ENCODE peak calls at places on chromosomes 12 and 14, in eight cellular contexts. R is cardiac muscle cell, E is heart left ventricle, X is K562, S is tibial nerve, H is testis, G is GM23338, A is IMR-90. K is an unnamed sample.
A peak's percentile ranks its signal among the peaks of the same experiment; 100 is the strongest.

GRCh38 chr12:93896427-93896826 is 219.3 kb downstream of the CRADD start:
- DNase-seq in G (peak; percentile 52), X (no peak), E (no peak), R (peak; percentile 41), H (no peak), A (peak; percentile 15), S (no peak), K (no peak)

GRCh38 chr12:31117203-31118011 is 43.7 kb downstream of the DDX11 start:
- DNase-seq in G (peak; percentile 69), A (peak; percentile 1), H (peak; percentile 57), X (peak; percentile 71), S (peak; percentile 25), E (no peak), R (peak; percentile 40), K (peak; percentile 31)

GRCh38 chr12:109264095-109264942 is 44.8 kb downstream of the FOXN4 start:
- DNase-seq in H (peak; percentile 74), X (peak; percentile 87), R (peak; percentile 78), S (peak; percentile 58), E (peak; percentile 76), G (peak; percentile 95), A (peak; percentile 41), K (peak; percentile 37)

GRCh38 chr12:12327802-12328201 is 22.2 kb downstream of the MANSC1 start:
- DNase-seq in S (peak; percentile 62), H (no peak), G (peak; percentile 88), A (peak; percentile 73), X (peak; percentile 72), R (peak; percentile 79), E (no peak), K (peak; percentile 65)

GRCh38 chr12:103647267-103647666 is 60.2 kb downstream of the STAB2 start:
- DNase-seq in S (no peak), A (peak; percentile 59), X (no peak), E (no peak), G (no peak), R (peak; percentile 92), H (no peak), K (peak; percentile 96)

GRCh38 chr14:47044841-47045240 is 393.3 kb upstream of the RPL10L start:
- DNase-seq in S (no peak), G (peak; percentile 83), H (no peak), E (no peak), R (no peak), A (no peak), X (no peak), K (peak; percentile 33)

GRCh38 chr14:49622022-49622607 is 1.5 kb downstream of the MGAT2 start:
- DNase-seq in G (no peak), E (no peak), X (no peak), S (no peak), H (no peak), R (no peak), A (no peak), K (no peak)

GRCh38 chr14:72554401-72554800 is 339.5 kb downstream of the DPF3 start:
- DNase-seq in X (no peak), A (no peak), G (no peak), E (no peak), R (no peak), S (no peak), H (no peak), K (no peak)

GRCh38 chr14:98223106-98223505 is 1048.9 kb downstream of the BCL11B start:
- DNase-seq in E (no peak), S (no peak), H (no peak), R (no peak), G (no peak), X (no peak), A (no peak), K (no peak)

GRCh38 chr12:117552971-117553370 is 191.5 kb upstream of the NOS1 start:
- DNase-seq in G (no peak), E (no peak), H (no peak), R (no peak), A (no peak), X (no peak), S (no peak), K (no peak)

GRCh38 chr14:90444077-90444696 is 47.4 kb downstream of the CALM1 start:
- DNase-seq in R (peak; percentile 14), S (no peak), X (no peak), H (no peak), A (no peak), G (no peak), E (no peak), K (peak; percentile 100)

GRCh38 chr12:78060186-78060585 is 229.5 kb downstream of the NAV3 start:
- DNase-seq in A (peak; percentile 88), H (no peak), X (no peak), E (no peak), G (no peak), R (peak; percentile 50), S (no peak), K (peak; percentile 72)

GRCh38 chr12:93061414-93062099 is 132.5 kb upstream of the EEA1 start:
- DNase-seq in R (no peak), G (no peak), S (no peak), H (no peak), A (no peak), X (no peak), E (peak; percentile 91), K (no peak)

GRCh38 chr14:75459099-75459741 is 31.4 kb downstream of the JDP2 start:
- DNase-seq in H (peak; percentile 46), E (peak; percentile 79), G (peak; percentile 40), X (no peak), R (no peak), S (no peak), A (no peak), K (no peak)

GRCh38 chr12:1630081-1630826 is 1.2 kb downstream of the WNT5B start:
- DNase-seq in E (peak; percentile 66), X (no peak), G (peak; percentile 61), H (peak; percentile 60), R (peak; percentile 26), S (no peak), A (no peak), K (no peak)

GRCh38 chr14:81437226-81437625 is 37.1 kb upstream of the STON2 start:
- DNase-seq in A (no peak), H (no peak), G (no peak), E (no peak), X (no peak), S (no peak), R (no peak), K (no peak)

GRCh38 chr14:81436296-81437138 is 36.4 kb upstream of the STON2 start:
- DNase-seq in A (peak; percentile 45), R (peak; percentile 75), E (peak; percentile 77), X (peak; percentile 86), H (peak; percentile 81), S (peak; percentile 60), G (peak; percentile 92), K (peak; percentile 51)

GRCh38 chr14:81434230-81434629 is 34.1 kb upstream of the STON2 start:
- DNase-seq in S (no peak), R (no peak), X (peak; percentile 87), A (no peak), E (no peak), G (no peak), H (no peak), K (no peak)

GRCh38 chr14:81435048-81435577 is 35.0 kb upstream of the STON2 start:
- DNase-seq in X (no peak), G (no peak), R (no peak), H (no peak), A (no peak), S (no peak), E (no peak), K (no peak)

GRCh38 chr14:81435578-81436295 is 35.6 kb upstream of the STON2 start:
- DNase-seq in R (peak; percentile 35), A (peak; percentile 2), X (peak; percentile 72), G (peak; percentile 79), E (peak; percentile 44), H (peak; percentile 46), S (no peak), K (peak; percentile 72)
- TF ChIP-seq CTCF in R (no peak), A (no peak), X (no peak), G (no peak), E (no peak), H (no peak), S (peak; percentile 7), K (no peak)

GRCh38 chr14:20460458-20461229 is 590 bp downstream of the PIP4P1 start:
- DNase-seq in A (no peak), H (no peak), R (no peak), S (no peak), G (peak; percentile 76), X (peak; percentile 29), E (no peak), K (no peak)

GRCh38 chr14:20456971-20457370 is 1.9 kb downstream of the APEX1 start:
- DNase-seq in R (no peak), S (no peak), X (no peak), E (no peak), A (no peak), H (no peak), G (no peak), K (no peak)

GRCh38 chr14:20455355-20456300 is 602 bp downstream of the APEX1 start:
- DNase-seq in X (peak; percentile 89), H (no peak), A (peak; percentile 89), E (no peak), G (peak; percentile 82), R (peak; percentile 91), S (peak; percentile 48), K (peak; percentile 77)

GRCh38 chr14:20461230-20462141 is at the start of gene PIP4P1:
- DNase-seq in X (peak; percentile 97), G (peak; percentile 99), A (peak; percentile 100), H (peak; percentile 100), S (peak; percentile 98), R (peak; percentile 100), E (peak; percentile 100), K (peak; percentile 100)

GRCh38 chr14:20458031-20458789 is 3.0 kb downstream of the PIP4P1 start:
- DNase-seq in H (no peak), S (no peak), E (no peak), G (peak; percentile 15), A (no peak), X (peak; percentile 14), R (no peak), K (no peak)
- H3K36me3 ChIP-seq in H (no peaks in the 10 kb centered on the region), S (peaks cover 18% of the 10 kb centered on the region), E (peaks cover 36% of the 10 kb centered on the region), G (peaks cover 17% of the 10 kb centered on the region), A (peaks cover 21% of the 10 kb centered on the region), X (peaks cover 43% of the 10 kb centered on the region), R (peaks cover 20% of the 10 kb centered on the region), K (peaks cover 9% of the 10 kb centered on the region)

DNA sequence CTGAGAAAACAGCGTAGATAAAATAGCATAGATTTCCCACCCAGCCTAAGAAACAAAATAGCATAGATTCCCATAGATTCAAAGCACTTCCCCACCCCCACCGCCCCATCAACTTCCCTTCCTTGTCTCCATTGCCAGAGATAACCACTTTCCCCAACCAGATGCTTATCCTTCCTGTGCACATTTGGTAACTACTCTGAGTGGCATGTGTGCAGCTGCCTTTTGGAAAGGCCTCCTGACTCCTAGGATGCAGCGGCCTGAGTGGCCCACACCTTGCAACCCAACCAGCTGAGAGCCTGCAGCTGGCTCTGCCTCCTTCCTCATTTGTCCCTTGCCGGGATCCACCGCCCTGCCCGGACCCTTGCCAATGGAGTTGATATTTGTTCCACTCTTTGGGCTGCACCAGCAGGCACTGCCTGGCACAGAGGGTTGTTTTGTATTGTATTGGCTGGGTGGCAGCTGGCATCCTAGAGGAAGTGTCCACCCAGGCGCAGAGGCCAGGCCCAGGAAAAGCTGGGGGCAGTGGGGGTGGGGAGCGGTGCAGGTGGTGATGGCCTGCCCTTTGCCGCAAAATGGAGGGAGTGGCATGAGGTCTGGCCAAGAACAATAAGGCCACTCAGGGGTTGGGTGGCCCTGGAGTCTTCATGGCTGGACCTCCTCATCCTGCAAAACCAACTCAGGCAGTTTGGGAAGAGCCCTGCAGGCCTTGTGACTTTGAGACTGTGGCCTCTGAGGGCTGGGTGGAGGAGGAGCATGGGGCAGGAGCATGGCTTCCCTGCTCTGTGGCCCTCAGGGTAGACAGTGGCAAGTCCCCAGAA is 4.9 kb downstream of the SLC48A1 start:
- DNase-seq in R (no peak), G (no peak), S (no peak), A (no peak), H (no peak), E (peak; percentile 41), X (peak; percentile 89), K (no peak)
- H3K4me3 ChIP-seq in R (no peak overlapping the region), G (no peak overlapping the region), S (no peak overlapping the region), A (no peak overlapping the region), H (no peak overlapping the region), E (no peak overlapping the region), X (no peak overlapping the region), K (no peak overlapping the region)

GRCh38 chr12:53701518-53702264 is 25.6 kb downstream of the CALCOCO1 start:
- DNase-seq in X (peak; percentile 82), A (peak; percentile 66), R (peak; percentile 83), G (peak; percentile 82), S (peak; percentile 88), E (peak; percentile 75), H (peak; percentile 87), K (peak; percentile 53)
- TF ChIP-seq CTCF in X (peak; percentile 98), A (peak; percentile 98), R (peak; percentile 94), G (peak; percentile 77), S (peak; percentile 87), E (peak; percentile 81), H (peak; percentile 72), K (peak; percentile 97)